ENCODE peak calls at places on chromosomes 11 and 22, in nine cellular contexts. M, R, F, A, T, L, I, B and Q are unnamed samples.

GRCh38 chr11:67022961-67023956 is at the start of gene SYT12:
- DNase-seq in M (peak), R (no peak), F (no peak), A (no peak), T (no peak), L (no peak), I (peak), B (no peak), Q (no peak)

GRCh38 chr11:28274216-28274615 is 166.0 kb downstream of the METTL15 start:
- DNase-seq in M (no peak), R (no peak), F (no peak), A (no peak), T (no peak), L (no peak), I (no peak), B (no peak), Q (no peak)

GRCh38 chr11:17845431-17845881 is 110.9 kb downstream of the KCNC1 start:
- DNase-seq in M (peak), R (peak), F (no peak), A (no peak), T (peak), L (no peak), I (no peak), B (no peak), Q (peak)

GRCh38 chr11:68467446-68467845 is 6.9 kb downstream of the PPP6R3 start:
- DNase-seq in M (no peak), R (no peak), F (no peak), A (no peak), T (no peak), L (no peak), I (no peak), B (no peak), Q (no peak)

GRCh38 chr11:123543796-123544195 is 110.6 kb downstream of the SCN3B start:
- DNase-seq in M (peak), R (peak), F (no peak), A (no peak), T (peak), L (no peak), I (no peak), B (peak), Q (peak)

GRCh38 chr11:59801160-59801706 is 9.3 kb downstream of the MRPL16 start:
- DNase-seq in M (no peak), R (no peak), F (no peak), A (no peak), T (no peak), L (no peak), I (no peak), B (no peak), Q (no peak)

GRCh38 chr22:31394326-31394725 is 5.1 kb upstream of the DRG1 start:
- DNase-seq in M (no peak), R (peak), F (no peak), A (no peak), T (peak), L (no peak), I (no peak), B (no peak), Q (no peak)

GRCh38 chr22:32829451-32829851 is 27.9 kb downstream of the TIMP3 start:
- DNase-seq in M (no peak), R (no peak), F (no peak), A (no peak), T (no peak), L (no peak), I (no peak), B (no peak), Q (no peak)

GRCh38 chr11:44528103-44528502 is 37.4 kb upstream of the CD82 start:
- DNase-seq in M (no peak), R (no peak), F (no peak), A (no peak), T (no peak), L (no peak), I (no peak), B (no peak), Q (no peak)

GRCh38 chr22:29979645-29980303 is 96.8 kb downstream of the MTMR3 start:
- DNase-seq in M (peak), R (no peak), F (no peak), A (no peak), T (no peak), L (no peak), I (no peak), B (no peak), Q (peak)

GRCh38 chr11:46357483-46357936 is 10.2 kb downstream of the DGKZ start:
- DNase-seq in M (no peak), R (no peak), F (no peak), A (peak), T (no peak), L (no peak), I (no peak), B (no peak), Q (no peak)

GRCh38 chr22:29369460-29369859 is 18.9 kb downstream of the AP1B1 start:
- DNase-seq in M (no peak), R (peak), F (peak), A (peak), T (peak), L (peak), I (no peak), B (no peak), Q (no peak)

GRCh38 chr11:29319231-29319630 is 697.6 kb downstream of the KCNA4 start:
- DNase-seq in M (no peak), R (no peak), F (no peak), A (no peak), T (no peak), L (no peak), I (no peak), B (no peak), Q (no peak)

GRCh38 chr22:50676661-50677492 is 4.3 kb downstream of the SHANK3 start:
- DNase-seq in M (no peak), R (no peak), F (no peak), A (no peak), T (no peak), L (no peak), I (no peak), B (no peak), Q (no peak)

GRCh38 chr22:49789289-49790141 is 38.2 kb downstream of the BRD1 start:
- DNase-seq in M (peak), R (peak), F (peak), A (peak), T (no peak), L (no peak), I (peak), B (no peak), Q (no peak)

GRCh38 chr11:36069576-36070214 is 125.8 kb downstream of the LDLRAD3 start:
- DNase-seq in M (no peak), R (no peak), F (no peak), A (no peak), T (no peak), L (no peak), I (no peak), B (no peak), Q (no peak)

GRCh38 chr22:37661160-37661924 is 2.8 kb downstream of the PDXP start:
- DNase-seq in M (peak), R (peak), F (no peak), A (no peak), T (peak), L (no peak), I (no peak), B (no peak), Q (no peak)

GRCh38 chr11:65014146-65014960 is at the start of gene ARL2:
- DNase-seq in M (no peak), R (no peak), F (no peak), A (no peak), T (no peak), L (peak), I (no peak), B (no peak), Q (no peak)

GRCh38 chr11:65078151-65078550 is 5.7 kb downstream of the CDCA5 start:
- DNase-seq in M (peak), R (no peak), F (no peak), A (peak), T (peak), L (no peak), I (no peak), B (no peak), Q (no peak)

GRCh38 chr22:40509401-40510134 is 127.0 kb downstream of the MRTFA start:
- DNase-seq in M (peak), R (peak), F (peak), A (peak), T (peak), L (peak), I (no peak), B (peak), Q (peak)

GRCh38 chr11:45646275-45646970 is 19.0 kb downstream of the CHST1 start:
- DNase-seq in M (peak), R (peak), F (no peak), A (no peak), T (peak), L (no peak), I (no peak), B (no peak), Q (no peak)

GRCh38 chr11:12841946-12842630 is 167.0 kb upstream of the RASSF10 start:
- DNase-seq in M (peak), R (peak), F (peak), A (no peak), T (peak), L (no peak), I (no peak), B (no peak), Q (peak)

GRCh38 chr11:70833554-70833953 is 418.8 kb downstream of the SHANK2 start:
- DNase-seq in M (no peak), R (no peak), F (no peak), A (no peak), T (no peak), L (no peak), I (no peak), B (no peak), Q (no peak)

GRCh38 chr11:122723576-122723975 is 68.1 kb downstream of the UBASH3B start:
- DNase-seq in M (peak), R (no peak), F (no peak), A (no peak), T (peak), L (no peak), I (no peak), B (no peak), Q (no peak)

GRCh38 chr11:1749787-1750351 is 526 bp downstream of the IFITM10 start:
- DNase-seq in M (peak), R (peak), F (no peak), A (peak), T (peak), L (no peak), I (peak), B (no peak), Q (peak)

GRCh38 chr11:9774591-9775392 is 110.9 kb downstream of the SWAP70 start:
- DNase-seq in M (peak), R (peak), F (no peak), A (no peak), T (peak), L (no peak), I (no peak), B (no peak), Q (peak)

GRCh38 chr22:32469799-32470212 is 4.8 kb upstream of the FBXO7 start:
- DNase-seq in M (peak), R (peak), F (no peak), A (peak), T (peak), L (no peak), I (no peak), B (no peak), Q (peak)

GRCh38 chr11:123065634-123066033 is 3.7 kb upstream of the HSPA8 start:
- DNase-seq in M (peak), R (no peak), F (no peak), A (no peak), T (no peak), L (no peak), I (no peak), B (no peak), Q (no peak)

GRCh38 chr22:27507066-27507715 is 294.4 kb downstream of the MN1 start:
- DNase-seq in M (peak), R (no peak), F (no peak), A (no peak), T (no peak), L (no peak), I (peak), B (no peak), Q (no peak)

GRCh38 chr11:86678823-86679222 is 6.4 kb upstream of the ME3 start:
- DNase-seq in M (peak), R (no peak), F (no peak), A (no peak), T (peak), L (no peak), I (no peak), B (peak), Q (no peak)

GRCh38 chr11:128302425-128303186 is 284.8 kb downstream of the ETS1 start:
- DNase-seq in M (no peak), R (no peak), F (no peak), A (peak), T (no peak), L (no peak), I (no peak), B (no peak), Q (no peak)

GRCh38 chr11:45143494-45143893 is 2.9 kb upstream of the PRDM11 start:
- DNase-seq in M (no peak), R (no peak), F (no peak), A (no peak), T (no peak), L (no peak), I (no peak), B (no peak), Q (no peak)

GRCh38 chr11:64347171-64347867 is 7.3 kb downstream of the CCDC88B start:
- DNase-seq in M (no peak), R (no peak), F (no peak), A (no peak), T (no peak), L (no peak), I (no peak), B (no peak), Q (no peak)

GRCh38 chr11:102497061-102497460 is 33.5 kb downstream of the MMP7 start:
- DNase-seq in M (peak), R (peak), F (no peak), A (no peak), T (no peak), L (no peak), I (no peak), B (no peak), Q (no peak)

GRCh38 chr11:126790550-126790981 is 210.0 kb downstream of the KIRREL3 start:
- DNase-seq in M (peak), R (peak), F (no peak), A (no peak), T (peak), L (no peak), I (no peak), B (peak), Q (peak)

GRCh38 chr11:68983816-68984215 is 3.0 kb upstream of the MRGPRD start:
- DNase-seq in M (no peak), R (no peak), F (no peak), A (no peak), T (no peak), L (no peak), I (peak), B (no peak), Q (no peak)

GRCh38 chr11:112322173-112322813 is 61.6 kb upstream of the PLET1 start:
- DNase-seq in M (no peak), R (no peak), F (no peak), A (no peak), T (no peak), L (no peak), I (no peak), B (no peak), Q (no peak)

GRCh38 chr11:112321521-112322172 is 61.0 kb upstream of the PLET1 start:
- DNase-seq in M (peak), R (peak), F (no peak), A (peak), T (peak), L (peak), I (peak), B (peak), Q (peak)

GRCh38 chr11:112318661-112319060 is 58.0 kb upstream of the PLET1 start:
- DNase-seq in M (no peak), R (no peak), F (no peak), A (no peak), T (no peak), L (no peak), I (no peak), B (no peak), Q (no peak)

GRCh38 chr11:112318193-112318592 is 57.5 kb upstream of the PLET1 start:
- DNase-seq in M (peak), R (peak), F (no peak), A (no peak), T (peak), L (no peak), I (no peak), B (no peak), Q (peak)

DNA sequence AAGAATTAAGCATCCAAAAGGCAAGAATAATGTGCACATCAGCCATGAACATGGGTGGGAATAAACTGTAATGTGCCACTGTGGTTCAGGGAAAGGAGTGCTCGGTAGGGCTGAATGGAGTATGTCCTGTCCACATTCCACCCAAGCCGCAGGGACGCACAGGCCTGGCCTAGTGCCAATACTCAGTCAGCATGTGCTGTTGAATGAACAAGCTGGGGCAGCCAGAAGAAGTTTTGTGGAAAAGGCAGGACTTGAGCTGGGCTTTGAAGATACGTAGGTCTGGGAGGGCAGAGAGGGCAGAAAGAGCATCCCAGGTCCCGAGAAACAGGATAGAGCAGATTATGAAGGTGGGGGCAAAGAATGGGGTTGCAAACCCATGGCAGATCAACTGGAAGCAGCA is 60.0 kb upstream of the PLET1 start:
- DNase-seq in M (peak), R (peak), F (peak), A (peak), T (peak), L (peak), I (peak), B (peak), Q (no peak)
- H3K4me3 ChIP-seq in M (no peak), R (no peak), F (no peak), A (no peak), T (no peak), L (no peak), I (no peak), B (no peak), Q (no peak)

DNA sequence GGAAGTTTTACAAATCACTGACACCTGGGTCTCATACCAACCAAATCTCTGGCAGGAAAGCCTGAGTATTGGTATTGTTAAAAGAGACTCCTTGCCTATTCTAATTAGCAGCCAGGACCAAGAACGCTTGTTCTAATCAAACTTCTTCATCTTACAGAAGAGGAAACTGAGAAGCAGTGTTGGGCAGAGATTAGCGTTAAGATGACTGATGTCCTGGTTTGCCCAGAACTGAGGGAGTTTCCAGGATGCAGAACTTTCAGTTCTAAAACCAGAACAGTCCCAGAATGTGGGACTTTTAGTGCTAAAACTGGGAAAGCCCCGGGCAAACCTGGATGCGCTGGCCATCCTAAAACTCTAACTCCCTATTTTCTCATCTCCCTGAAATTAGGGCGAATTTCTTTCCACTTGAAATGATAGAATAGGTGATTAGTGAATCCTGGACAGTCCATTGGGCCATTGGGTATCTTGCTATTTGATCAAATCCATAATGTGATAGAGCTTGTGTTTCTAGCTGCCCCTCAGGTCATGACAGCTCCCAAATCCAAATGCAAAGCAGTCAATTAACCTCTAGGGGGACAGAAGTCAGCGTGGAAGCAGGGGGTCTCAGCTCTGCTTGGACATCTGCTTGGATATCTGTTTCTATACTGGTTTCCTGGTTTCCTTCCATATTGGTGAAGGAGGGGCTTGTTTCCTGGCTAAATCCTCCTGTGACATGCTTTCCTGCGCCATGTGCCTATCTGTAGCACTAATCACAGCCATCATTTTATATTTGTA is 16.0 kb upstream of the TMPRSS13 start:
- DNase-seq in M (no peak), R (no peak), F (no peak), A (no peak), T (no peak), L (no peak), I (no peak), B (no peak), Q (no peak)
- H3K4me3 ChIP-seq in M (no peak), R (no peak), F (no peak), A (no peak), T (no peak), L (no peak), I (no peak), B (no peak), Q (no peak)

DNA sequence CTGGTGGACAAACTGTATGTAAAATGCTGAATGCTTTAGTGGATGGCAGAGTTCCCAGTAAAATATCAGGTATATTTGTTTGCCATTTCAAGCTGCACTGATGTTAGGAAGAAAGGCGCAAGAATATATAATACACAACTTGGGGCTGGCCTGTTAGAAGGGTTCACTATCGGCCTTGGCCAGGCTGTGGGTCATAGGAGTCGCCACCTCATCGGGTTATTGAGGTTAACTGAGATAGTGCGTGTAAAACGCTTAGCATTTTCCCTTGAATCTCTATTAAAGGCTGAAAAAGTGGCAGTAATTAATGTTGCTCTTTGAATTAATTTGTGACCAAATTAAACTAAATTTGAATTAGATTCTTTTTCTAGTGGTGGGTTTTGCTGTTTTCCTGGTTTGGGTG is 5.1 kb downstream of the FAM118A start:
- DNase-seq in M (no peak), R (no peak), F (no peak), A (no peak), T (no peak), L (no peak), I (peak), B (no peak), Q (no peak)
- H3K4me3 ChIP-seq in M (no peak), R (no peak), F (no peak), A (no peak), T (no peak), L (no peak), I (no peak), B (no peak), Q (no peak)

DNA sequence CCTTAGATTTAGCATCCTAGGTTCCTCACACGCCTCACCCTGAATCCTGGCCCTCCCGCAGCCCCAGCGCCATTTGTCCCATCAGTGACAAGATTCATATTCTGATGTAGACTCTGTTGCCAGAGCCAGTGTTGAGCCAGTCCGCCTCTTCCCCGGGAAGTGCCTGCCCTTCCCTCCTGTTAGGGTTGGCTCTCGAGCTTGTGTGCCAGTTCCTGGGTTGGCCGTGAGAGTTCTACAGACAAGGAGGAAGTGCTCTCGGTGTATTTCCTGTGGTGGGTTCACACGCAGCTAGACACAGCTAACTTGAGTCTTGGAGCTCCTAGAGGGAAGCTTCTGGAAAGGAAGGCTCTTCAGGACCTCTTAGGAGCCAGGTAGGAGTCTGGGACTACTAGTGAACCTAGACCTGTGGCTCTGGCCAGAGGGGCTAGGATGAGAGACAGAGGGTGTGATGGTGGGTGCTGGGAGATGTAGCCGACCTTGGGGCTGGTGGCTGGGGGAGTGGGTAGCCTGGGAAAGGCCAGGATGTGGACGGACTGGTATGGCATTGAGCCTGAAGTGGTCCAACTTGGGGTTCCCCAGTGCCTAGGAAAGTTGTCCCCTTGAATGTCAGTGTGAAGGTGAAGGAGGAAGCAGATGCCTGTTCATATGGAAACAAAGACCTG is at the start of gene IL18BP:
- DNase-seq in M (no peak), R (no peak), F (no peak), A (peak), T (no peak), L (peak), I (peak), B (no peak), Q (no peak)
- H3K4me3 ChIP-seq in M (peak), R (peak), F (peak), A (no peak), T (no peak), L (peak), I (peak), B (no peak), Q (no peak)